ENCODE peak calls at places on chromosomes 5 and 9, in eight cellular contexts. One of them, this sample, is unnamed.

GRCh38 chr9:114093761-114094505 is 5.2 kb downstream of the KIF12 start:
- DNase-seq in stomach: no peak
- DNase-seq in neural crest cell: no peak
- DNase-seq in IMR-90: no peak
- DNase-seq in pancreas: peak; percentile 1
- DNase-seq in fibroblast of the aortic adventitia: no peak
- DNase-seq in GM13977: peak; percentile 16
- DNase-seq in cardiac muscle cell: no peak
- DNase-seq in this sample: no peak

GRCh38 chr5:173498871-173499470 is 117.5 kb downstream of the BOD1 start:
- DNase-seq in GM13977: no peak
- DNase-seq in IMR-90: peak; percentile 23
- DNase-seq in stomach: no peak
- DNase-seq in pancreas: peak; percentile 45
- DNase-seq in neural crest cell: no peak
- DNase-seq in cardiac muscle cell: peak; percentile 21
- DNase-seq in fibroblast of the aortic adventitia: no peak
- DNase-seq in this sample: no peak

GRCh38 chr5:142438573-142438972 is 113.8 kb upstream of the SPRY4 start:
- DNase-seq in fibroblast of the aortic adventitia: no peak
- DNase-seq in pancreas: no peak
- DNase-seq in cardiac muscle cell: no peak
- DNase-seq in neural crest cell: no peak
- DNase-seq in stomach: no peak
- DNase-seq in GM13977: no peak
- DNase-seq in IMR-90: no peak
- DNase-seq in this sample: no peak

GRCh38 chr5:400282-401215 is 42.4 kb upstream of the EXOC3 start:
- DNase-seq in pancreas: no peak
- DNase-seq in IMR-90: peak; percentile 82
- DNase-seq in stomach: no peak
- DNase-seq in cardiac muscle cell: no peak
- DNase-seq in fibroblast of the aortic adventitia: peak; percentile 84
- DNase-seq in neural crest cell: no peak
- DNase-seq in GM13977: peak; percentile 22
- DNase-seq in this sample: no peak

GRCh38 chr9:128503870-128504269 is 649 bp upstream of the GLE1 start:
- DNase-seq in fibroblast of the aortic adventitia: no peak
- DNase-seq in cardiac muscle cell: peak; percentile 36
- DNase-seq in IMR-90: no peak
- DNase-seq in GM13977: peak; percentile 47
- DNase-seq in pancreas: peak; percentile 12
- DNase-seq in neural crest cell: no peak
- DNase-seq in stomach: no peak
- DNase-seq in this sample: no peak

GRCh38 chr5:108650997-108651396 is 96.7 kb upstream of the FER start:
- DNase-seq in fibroblast of the aortic adventitia: peak; percentile 33
- DNase-seq in cardiac muscle cell: no peak
- DNase-seq in IMR-90: peak; percentile 81
- DNase-seq in stomach: no peak
- DNase-seq in GM13977: no peak
- DNase-seq in neural crest cell: no peak
- DNase-seq in pancreas: no peak
- DNase-seq in this sample: no peak

GRCh38 chr9:87888501-87888900 is 5.8 kb downstream of the SPATA31E1 start:
- DNase-seq in neural crest cell: no peak
- DNase-seq in stomach: no peak
- DNase-seq in fibroblast of the aortic adventitia: no peak
- DNase-seq in IMR-90: no peak
- DNase-seq in GM13977: no peak
- DNase-seq in pancreas: no peak
- DNase-seq in cardiac muscle cell: no peak
- DNase-seq in this sample: no peak

GRCh38 chr9:130845901-130846381 is 10.9 kb downstream of the ABL1 start:
- DNase-seq in neural crest cell: no peak
- DNase-seq in stomach: no peak
- DNase-seq in cardiac muscle cell: peak; percentile 91
- DNase-seq in pancreas: no peak
- DNase-seq in fibroblast of the aortic adventitia: peak; percentile 89
- DNase-seq in GM13977: no peak
- DNase-seq in IMR-90: peak; percentile 93
- DNase-seq in this sample: no peak

GRCh38 chr9:117672397-117672796 is 31.8 kb upstream of the TLR4 start:
- DNase-seq in pancreas: no peak
- DNase-seq in fibroblast of the aortic adventitia: peak; percentile 60
- DNase-seq in IMR-90: no peak
- DNase-seq in neural crest cell: no peak
- DNase-seq in stomach: no peak
- DNase-seq in cardiac muscle cell: peak; percentile 54
- DNase-seq in GM13977: no peak
- DNase-seq in this sample: no peak

GRCh38 chr9:33750307-33750838 is 45.0 kb upstream of the PRSS3 start:
- DNase-seq in pancreas: no peak
- DNase-seq in neural crest cell: no peak
- DNase-seq in stomach: peak; percentile 41
- DNase-seq in fibroblast of the aortic adventitia: peak; percentile 33
- DNase-seq in cardiac muscle cell: peak; percentile 25
- DNase-seq in GM13977: no peak
- DNase-seq in IMR-90: peak; percentile 15
- DNase-seq in this sample: peak; percentile 9

GRCh38 chr5:28544501-28544900 is 1506.1 kb upstream of the CDH9 start:
- DNase-seq in stomach: no peak
- DNase-seq in IMR-90: no peak
- DNase-seq in pancreas: no peak
- DNase-seq in fibroblast of the aortic adventitia: no peak
- DNase-seq in neural crest cell: no peak
- DNase-seq in cardiac muscle cell: no peak
- DNase-seq in GM13977: no peak
- DNase-seq in this sample: no peak

GRCh38 chr5:93337138-93337537 is 243.9 kb downstream of the NR2F1-AS1 start:
- DNase-seq in fibroblast of the aortic adventitia: no peak
- DNase-seq in GM13977: no peak
- DNase-seq in pancreas: no peak
- DNase-seq in neural crest cell: no peak
- DNase-seq in cardiac muscle cell: no peak
- DNase-seq in IMR-90: no peak
- DNase-seq in stomach: no peak
- DNase-seq in this sample: no peak

GRCh38 chr5:32711693-32712462 is 757 bp downstream of the NPR3 start:
- DNase-seq in IMR-90: peak; percentile 49
- DNase-seq in stomach: no peak
- DNase-seq in pancreas: no peak
- DNase-seq in cardiac muscle cell: peak; percentile 27
- DNase-seq in GM13977: peak; percentile 39
- DNase-seq in fibroblast of the aortic adventitia: peak; percentile 65
- DNase-seq in neural crest cell: peak; percentile 16
- DNase-seq in this sample: peak; percentile 35

GRCh38 chr9:111016046-111017026 is 21.9 kb downstream of the LPAR1 start:
- DNase-seq in fibroblast of the aortic adventitia: peak; percentile 93
- DNase-seq in pancreas: no peak
- DNase-seq in cardiac muscle cell: peak; percentile 91
- DNase-seq in neural crest cell: no peak
- DNase-seq in IMR-90: peak; percentile 76
- DNase-seq in stomach: no peak
- DNase-seq in GM13977: no peak
- DNase-seq in this sample: no peak

GRCh38 chr9:89274838-89275237 is 36.2 kb upstream of the CKS2 start:
- DNase-seq in GM13977: no peak
- DNase-seq in pancreas: no peak
- DNase-seq in IMR-90: peak; percentile 99
- DNase-seq in fibroblast of the aortic adventitia: peak; percentile 43
- DNase-seq in neural crest cell: no peak
- DNase-seq in cardiac muscle cell: peak; percentile 89
- DNase-seq in stomach: no peak
- DNase-seq in this sample: no peak

GRCh38 chr5:180811623-180812119 is 9.1 kb upstream of the MGAT1 start:
- DNase-seq in GM13977: no peak
- DNase-seq in neural crest cell: no peak
- DNase-seq in pancreas: no peak
- DNase-seq in IMR-90: no peak
- DNase-seq in fibroblast of the aortic adventitia: no peak
- DNase-seq in cardiac muscle cell: no peak
- DNase-seq in stomach: no peak
- DNase-seq in this sample: no peak

GRCh38 chr5:176870110-176870591 is 29.0 kb downstream of the HK3 start:
- DNase-seq in stomach: peak; percentile 29
- DNase-seq in neural crest cell: peak; percentile 68
- DNase-seq in IMR-90: peak; percentile 38
- DNase-seq in cardiac muscle cell: peak; percentile 65
- DNase-seq in fibroblast of the aortic adventitia: peak; percentile 17
- DNase-seq in GM13977: no peak
- DNase-seq in pancreas: no peak
- DNase-seq in this sample: peak; percentile 75

GRCh38 chr5:151284392-151284967 is 19.1 kb downstream of the SLC36A3 start:
- DNase-seq in cardiac muscle cell: no peak
- DNase-seq in pancreas: no peak
- DNase-seq in fibroblast of the aortic adventitia: no peak
- DNase-seq in neural crest cell: no peak
- DNase-seq in GM13977: no peak
- DNase-seq in stomach: no peak
- DNase-seq in IMR-90: no peak
- DNase-seq in this sample: peak; percentile 18

GRCh38 chr5:179051784-179052183 is 8.4 kb upstream of the ZNF354C start:
- DNase-seq in stomach: no peak
- DNase-seq in GM13977: no peak
- DNase-seq in pancreas: no peak
- DNase-seq in cardiac muscle cell: no peak
- DNase-seq in IMR-90: no peak
- DNase-seq in fibroblast of the aortic adventitia: no peak
- DNase-seq in neural crest cell: no peak
- DNase-seq in this sample: no peak

GRCh38 chr5:174421408-174421805 is 303.0 kb upstream of the MSX2 start:
- DNase-seq in pancreas: no peak
- DNase-seq in fibroblast of the aortic adventitia: no peak
- DNase-seq in neural crest cell: no peak
- DNase-seq in GM13977: no peak
- DNase-seq in cardiac muscle cell: no peak
- DNase-seq in IMR-90: no peak
- DNase-seq in stomach: no peak
- DNase-seq in this sample: no peak

DNA sequence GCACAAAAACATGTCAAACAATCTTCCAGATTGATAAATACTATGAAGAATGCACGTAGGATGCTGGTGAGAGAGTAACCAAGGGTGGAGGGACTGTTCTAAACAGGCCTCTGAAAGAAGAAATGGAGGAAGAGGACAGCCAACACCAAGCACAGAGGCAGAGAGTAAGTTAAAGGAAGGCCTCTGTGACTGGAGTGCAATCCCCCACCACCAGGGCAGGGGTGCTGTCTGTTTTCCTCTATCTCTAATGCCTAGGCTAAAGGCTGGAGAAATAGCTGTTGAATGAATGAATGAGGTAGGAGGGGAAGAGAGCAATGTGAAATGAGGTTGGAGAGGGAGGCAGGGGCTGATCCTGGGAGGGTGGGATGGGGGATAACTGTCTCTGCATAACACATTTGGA is 88.9 kb downstream of the ANKRD55 start:
- DNase-seq in GM13977: no peak
- DNase-seq in cardiac muscle cell: no peak
- DNase-seq in stomach: no peak
- DNase-seq in neural crest cell: no peak
- DNase-seq in fibroblast of the aortic adventitia: no peak
- DNase-seq in pancreas: no peak
- DNase-seq in IMR-90: no peak
- DNase-seq in this sample: no peak
- TF ChIP-seq CTCF in GM13977: no peak
- TF ChIP-seq CTCF in cardiac muscle cell: no peak
- TF ChIP-seq CTCF in stomach: no peak
- TF ChIP-seq CTCF in neural crest cell: no peak
- TF ChIP-seq CTCF in fibroblast of the aortic adventitia: no peak
- TF ChIP-seq CTCF in pancreas: no peak
- TF ChIP-seq CTCF in IMR-90: no peak
- TF ChIP-seq CTCF in this sample: no peak

DNA sequence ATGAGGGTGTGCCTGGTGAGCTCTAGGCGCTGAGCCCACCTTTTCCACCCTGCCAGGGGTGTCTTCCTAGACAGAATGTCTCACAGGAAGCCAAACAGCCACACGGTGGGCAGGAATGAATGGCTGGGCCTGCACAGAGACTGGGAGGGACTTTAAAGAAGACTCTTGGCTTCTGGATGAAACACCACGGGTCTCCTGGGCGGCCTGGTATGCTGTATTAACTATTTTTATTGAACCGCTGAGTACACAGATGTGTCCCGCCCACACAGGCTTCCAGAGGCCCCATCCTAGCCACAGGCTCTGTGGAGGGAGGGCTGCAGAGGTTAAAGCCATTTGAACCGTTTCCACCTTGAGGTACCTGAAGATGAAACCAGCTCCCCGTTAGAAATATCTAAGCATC is 115.2 kb upstream of the CXCL14 start:
- DNase-seq in pancreas: no peak
- DNase-seq in stomach: no peak
- DNase-seq in IMR-90: no peak
- DNase-seq in neural crest cell: no peak
- DNase-seq in cardiac muscle cell: no peak
- DNase-seq in GM13977: no peak
- DNase-seq in fibroblast of the aortic adventitia: no peak
- DNase-seq in this sample: no peak
- TF ChIP-seq CTCF in pancreas: no peak
- TF ChIP-seq CTCF in stomach: no peak
- TF ChIP-seq CTCF in IMR-90: no peak
- TF ChIP-seq CTCF in neural crest cell: no peak
- TF ChIP-seq CTCF in cardiac muscle cell: no peak
- TF ChIP-seq CTCF in GM13977: no peak
- TF ChIP-seq CTCF in fibroblast of the aortic adventitia: no peak
- TF ChIP-seq CTCF in this sample: no peak

DNA sequence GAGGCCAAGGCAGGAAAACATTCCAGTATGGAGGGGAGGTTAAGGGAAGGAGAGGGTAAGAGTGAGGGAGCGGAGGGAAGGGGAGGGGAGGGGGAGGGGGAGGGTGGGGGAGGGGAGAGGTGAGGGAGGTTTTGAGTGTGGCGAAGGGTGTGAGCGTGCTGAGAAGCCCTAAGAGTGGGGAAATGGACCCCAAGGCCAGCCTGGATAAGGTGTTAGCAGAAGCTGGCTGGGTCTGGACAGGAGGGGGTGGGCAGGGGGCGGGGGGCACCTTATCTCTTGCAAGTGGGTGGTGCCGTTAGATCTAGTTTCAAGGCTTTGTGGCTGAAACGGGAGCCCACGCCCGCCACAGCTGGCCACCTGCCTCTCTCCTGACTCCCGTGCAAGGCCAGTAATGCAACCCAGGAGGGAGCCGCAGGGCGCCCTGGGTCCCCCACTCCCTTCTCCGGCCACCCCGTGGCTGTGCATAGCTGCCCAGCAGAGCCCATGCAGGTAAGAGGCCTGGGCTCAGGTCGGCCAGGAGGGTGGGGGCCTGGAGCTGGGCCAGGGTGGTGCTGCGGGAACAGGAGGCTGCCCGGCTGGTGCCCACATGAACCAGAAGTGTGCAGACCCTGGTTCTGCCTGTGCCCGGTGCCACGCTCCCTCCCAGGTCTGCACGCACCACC is 682 bp downstream of the RNF224 start:
- DNase-seq in neural crest cell: no peak
- DNase-seq in cardiac muscle cell: no peak
- DNase-seq in stomach: no peak
- DNase-seq in fibroblast of the aortic adventitia: no peak
- DNase-seq in IMR-90: no peak
- DNase-seq in GM13977: no peak
- DNase-seq in pancreas: no peak
- DNase-seq in this sample: no peak
- TF ChIP-seq CTCF in neural crest cell: no peak
- TF ChIP-seq CTCF in cardiac muscle cell: no peak
- TF ChIP-seq CTCF in stomach: no peak
- TF ChIP-seq CTCF in fibroblast of the aortic adventitia: no peak
- TF ChIP-seq CTCF in IMR-90: no peak
- TF ChIP-seq CTCF in GM13977: no peak
- TF ChIP-seq CTCF in pancreas: no peak
- TF ChIP-seq CTCF in this sample: no peak

GRCh38 chr9:31839273-31839672 is 545.2 kb upstream of the ACO1 start:
- DNase-seq in pancreas: no peak
- DNase-seq in IMR-90: no peak
- DNase-seq in cardiac muscle cell: no peak
- DNase-seq in neural crest cell: no peak
- DNase-seq in GM13977: no peak
- DNase-seq in fibroblast of the aortic adventitia: no peak
- DNase-seq in stomach: no peak
- DNase-seq in this sample: no peak
- TF ChIP-seq CTCF in pancreas: no peak
- TF ChIP-seq CTCF in IMR-90: no peak
- TF ChIP-seq CTCF in cardiac muscle cell: no peak
- TF ChIP-seq CTCF in neural crest cell: no peak
- TF ChIP-seq CTCF in GM13977: peak; percentile 12
- TF ChIP-seq CTCF in fibroblast of the aortic adventitia: no peak
- TF ChIP-seq CTCF in stomach: no peak
- TF ChIP-seq CTCF in this sample: no peak